ENCODE peak calls at places on chromosome 19, in five cellular contexts. One of them, this sample, is unnamed.

GRCh38 chr19:33177417-33177976 is 16.6 kb upstream of the LRP3 start:
- DNase-seq in AG04450: no peak
- DNase-seq in activated T-helper 1 cell treated with anti-CD3 and anti-CD28 coated beads, Interleukin-2, amount 50 U/mL, for 16 hours: no peak
- DNase-seq in occipital lobe: no peak
- DNase-seq in NCI-H1092: peak; percentile 77
- DNase-seq in this sample: no peak

GRCh38 chr19:13100031-13100588 is 2.5 kb downstream of the LYL1 start:
- DNase-seq in AG04450: no peak
- DNase-seq in activated T-helper 1 cell treated with anti-CD3 and anti-CD28 coated beads, Interleukin-2, amount 50 U/mL, for 16 hours: peak; percentile 48
- DNase-seq in occipital lobe: no peak
- DNase-seq in NCI-H1092: no peak
- DNase-seq in this sample: no peak

GRCh38 chr19:34578173-34578572 is 96.6 kb downstream of the WTIP start:
- DNase-seq in AG04450: no peak
- DNase-seq in activated T-helper 1 cell treated with anti-CD3 and anti-CD28 coated beads, Interleukin-2, amount 50 U/mL, for 16 hours: no peak
- DNase-seq in occipital lobe: no peak
- DNase-seq in NCI-H1092: no peak
- DNase-seq in this sample: no peak

GRCh38 chr19:47378246-47378645 is 29.1 kb downstream of the DHX34 start:
- DNase-seq in AG04450: no peak
- DNase-seq in activated T-helper 1 cell treated with anti-CD3 and anti-CD28 coated beads, Interleukin-2, amount 50 U/mL, for 16 hours: no peak
- DNase-seq in occipital lobe: no peak
- DNase-seq in NCI-H1092: no peak
- DNase-seq in this sample: no peak

GRCh38 chr19:3669616-3670257 is 30.5 kb downstream of the PIP5K1C start:
- DNase-seq in AG04450: no peak
- DNase-seq in activated T-helper 1 cell treated with anti-CD3 and anti-CD28 coated beads, Interleukin-2, amount 50 U/mL, for 16 hours: no peak
- DNase-seq in occipital lobe: no peak
- DNase-seq in NCI-H1092: no peak
- DNase-seq in this sample: no peak

GRCh38 chr19:6644796-6645195 is 25.2 kb downstream of the TNFSF14 start:
- DNase-seq in AG04450: no peak
- DNase-seq in activated T-helper 1 cell treated with anti-CD3 and anti-CD28 coated beads, Interleukin-2, amount 50 U/mL, for 16 hours: no peak
- DNase-seq in occipital lobe: no peak
- DNase-seq in NCI-H1092: no peak
- DNase-seq in this sample: no peak

GRCh38 chr19:32351807-32352630 is 6.6 kb downstream of the ZNF507 start:
- DNase-seq in AG04450: no peak
- DNase-seq in activated T-helper 1 cell treated with anti-CD3 and anti-CD28 coated beads, Interleukin-2, amount 50 U/mL, for 16 hours: no peak
- DNase-seq in occipital lobe: no peak
- DNase-seq in NCI-H1092: no peak
- DNase-seq in this sample: no peak

GRCh38 chr19:35213678-35214632 is 14.6 kb downstream of the FAM187B start:
- DNase-seq in AG04450: no peak
- DNase-seq in activated T-helper 1 cell treated with anti-CD3 and anti-CD28 coated beads, Interleukin-2, amount 50 U/mL, for 16 hours: peak; percentile 62
- DNase-seq in occipital lobe: no peak
- DNase-seq in NCI-H1092: peak; percentile 58
- DNase-seq in this sample: peak; percentile 88

GRCh38 chr19:15305582-15306334 is 26.6 kb downstream of the BRD4 start:
- DNase-seq in AG04450: no peak
- DNase-seq in activated T-helper 1 cell treated with anti-CD3 and anti-CD28 coated beads, Interleukin-2, amount 50 U/mL, for 16 hours: no peak
- DNase-seq in occipital lobe: no peak
- DNase-seq in NCI-H1092: no peak
- DNase-seq in this sample: no peak

GRCh38 chr19:50025794-50026549 is at the start of gene ZNF473:
- DNase-seq in AG04450: peak; percentile 89
- DNase-seq in activated T-helper 1 cell treated with anti-CD3 and anti-CD28 coated beads, Interleukin-2, amount 50 U/mL, for 16 hours: peak; percentile 85
- DNase-seq in occipital lobe: peak; percentile 90
- DNase-seq in NCI-H1092: peak; percentile 94
- DNase-seq in this sample: peak; percentile 92

GRCh38 chr19:38417544-38418506 is 8.2 kb downstream of the RASGRP4 start:
- DNase-seq in AG04450: no peak
- DNase-seq in activated T-helper 1 cell treated with anti-CD3 and anti-CD28 coated beads, Interleukin-2, amount 50 U/mL, for 16 hours: peak; percentile 30
- DNase-seq in occipital lobe: no peak
- DNase-seq in NCI-H1092: no peak
- DNase-seq in this sample: peak; percentile 48

GRCh38 chr19:4581381-4582111 is 22.1 kb upstream of the SEMA6B start:
- DNase-seq in AG04450: no peak
- DNase-seq in activated T-helper 1 cell treated with anti-CD3 and anti-CD28 coated beads, Interleukin-2, amount 50 U/mL, for 16 hours: no peak
- DNase-seq in occipital lobe: peak; percentile 33
- DNase-seq in NCI-H1092: no peak
- DNase-seq in this sample: no peak

GRCh38 chr19:52196256-52196967 is 6.6 kb downstream of the PPP2R1A start:
- DNase-seq in AG04450: no peak
- DNase-seq in activated T-helper 1 cell treated with anti-CD3 and anti-CD28 coated beads, Interleukin-2, amount 50 U/mL, for 16 hours: no peak
- DNase-seq in occipital lobe: no peak
- DNase-seq in NCI-H1092: no peak
- DNase-seq in this sample: no peak

GRCh38 chr19:29842471-29843179 is 30.8 kb downstream of the CCNE1 start:
- DNase-seq in AG04450: no peak
- DNase-seq in activated T-helper 1 cell treated with anti-CD3 and anti-CD28 coated beads, Interleukin-2, amount 50 U/mL, for 16 hours: no peak
- DNase-seq in occipital lobe: no peak
- DNase-seq in NCI-H1092: no peak
- DNase-seq in this sample: no peak

GRCh38 chr19:34131100-34131499 is 41.2 kb upstream of the LSM14A start:
- DNase-seq in AG04450: no peak
- DNase-seq in activated T-helper 1 cell treated with anti-CD3 and anti-CD28 coated beads, Interleukin-2, amount 50 U/mL, for 16 hours: no peak
- DNase-seq in occipital lobe: no peak
- DNase-seq in NCI-H1092: no peak
- DNase-seq in this sample: no peak

GRCh38 chr19:50569023-50569697 is 925 bp upstream of the LRRC4B start:
- DNase-seq in AG04450: no peak
- DNase-seq in activated T-helper 1 cell treated with anti-CD3 and anti-CD28 coated beads, Interleukin-2, amount 50 U/mL, for 16 hours: no peak
- DNase-seq in occipital lobe: no peak
- DNase-seq in NCI-H1092: no peak
- DNase-seq in this sample: no peak

GRCh38 chr19:8423821-8424223 is 10.7 kb downstream of the MARCHF2 start:
- DNase-seq in AG04450: peak; percentile 85
- DNase-seq in activated T-helper 1 cell treated with anti-CD3 and anti-CD28 coated beads, Interleukin-2, amount 50 U/mL, for 16 hours: no peak
- DNase-seq in occipital lobe: peak; percentile 11
- DNase-seq in NCI-H1092: no peak
- DNase-seq in this sample: peak; percentile 91

GRCh38 chr19:45632468-45633196 is 6.6 kb downstream of the EML2 start:
- DNase-seq in AG04450: peak; percentile 75
- DNase-seq in activated T-helper 1 cell treated with anti-CD3 and anti-CD28 coated beads, Interleukin-2, amount 50 U/mL, for 16 hours: peak; percentile 19
- DNase-seq in occipital lobe: no peak
- DNase-seq in NCI-H1092: no peak
- DNase-seq in this sample: peak; percentile 90

GRCh38 chr19:9916719-9917118 is 19.6 kb downstream of the OLFM2 start:
- DNase-seq in AG04450: no peak
- DNase-seq in activated T-helper 1 cell treated with anti-CD3 and anti-CD28 coated beads, Interleukin-2, amount 50 U/mL, for 16 hours: no peak
- DNase-seq in occipital lobe: no peak
- DNase-seq in NCI-H1092: no peak
- DNase-seq in this sample: no peak

GRCh38 chr19:17957887-17958286 is 9.0 kb upstream of the KCNN1 start:
- DNase-seq in AG04450: no peak
- DNase-seq in activated T-helper 1 cell treated with anti-CD3 and anti-CD28 coated beads, Interleukin-2, amount 50 U/mL, for 16 hours: no peak
- DNase-seq in occipital lobe: no peak
- DNase-seq in NCI-H1092: no peak
- DNase-seq in this sample: no peak

GRCh38 chr19:44566984-44567383 is 37.5 kb upstream of the CEACAM20 start:
- DNase-seq in AG04450: no peak
- DNase-seq in activated T-helper 1 cell treated with anti-CD3 and anti-CD28 coated beads, Interleukin-2, amount 50 U/mL, for 16 hours: no peak
- DNase-seq in occipital lobe: no peak
- DNase-seq in NCI-H1092: no peak
- DNase-seq in this sample: peak; percentile 89

GRCh38 chr19:46579286-46579944 is 21.7 kb upstream of the CALM3 start:
- DNase-seq in AG04450: no peak
- DNase-seq in activated T-helper 1 cell treated with anti-CD3 and anti-CD28 coated beads, Interleukin-2, amount 50 U/mL, for 16 hours: peak; percentile 31
- DNase-seq in occipital lobe: no peak
- DNase-seq in NCI-H1092: no peak
- DNase-seq in this sample: no peak

GRCh38 chr19:39444598-39445257 is 654 bp upstream of the SUPT5H start:
- DNase-seq in AG04450: no peak
- DNase-seq in activated T-helper 1 cell treated with anti-CD3 and anti-CD28 coated beads, Interleukin-2, amount 50 U/mL, for 16 hours: no peak
- DNase-seq in occipital lobe: no peak
- DNase-seq in NCI-H1092: no peak
- DNase-seq in this sample: no peak

GRCh38 chr19:39631626-39632025 is 24.1 kb upstream of the LGALS16 start:
- DNase-seq in AG04450: no peak
- DNase-seq in activated T-helper 1 cell treated with anti-CD3 and anti-CD28 coated beads, Interleukin-2, amount 50 U/mL, for 16 hours: no peak
- DNase-seq in occipital lobe: no peak
- DNase-seq in NCI-H1092: no peak
- DNase-seq in this sample: no peak

GRCh38 chr19:686589-687297 is 8.5 kb downstream of the PRSS57 start:
- DNase-seq in AG04450: no peak
- DNase-seq in activated T-helper 1 cell treated with anti-CD3 and anti-CD28 coated beads, Interleukin-2, amount 50 U/mL, for 16 hours: no peak
- DNase-seq in occipital lobe: no peak
- DNase-seq in NCI-H1092: no peak
- DNase-seq in this sample: no peak

GRCh38 chr19:7595466-7596133 is at the start of gene CAMSAP3:
- DNase-seq in AG04450: no peak
- DNase-seq in activated T-helper 1 cell treated with anti-CD3 and anti-CD28 coated beads, Interleukin-2, amount 50 U/mL, for 16 hours: peak; percentile 19
- DNase-seq in occipital lobe: no peak
- DNase-seq in NCI-H1092: peak; percentile 56
- DNase-seq in this sample: no peak

GRCh38 chr19:737591-738093 is 13.3 kb upstream of the MISP start:
- DNase-seq in AG04450: no peak
- DNase-seq in activated T-helper 1 cell treated with anti-CD3 and anti-CD28 coated beads, Interleukin-2, amount 50 U/mL, for 16 hours: peak; percentile 27
- DNase-seq in occipital lobe: no peak
- DNase-seq in NCI-H1092: no peak
- DNase-seq in this sample: peak; percentile 51

GRCh38 chr19:1082165-1082927 is 12.8 kb downstream of the POLR2E start:
- DNase-seq in AG04450: no peak
- DNase-seq in activated T-helper 1 cell treated with anti-CD3 and anti-CD28 coated beads, Interleukin-2, amount 50 U/mL, for 16 hours: peak; percentile 67
- DNase-seq in occipital lobe: no peak
- DNase-seq in NCI-H1092: no peak
- DNase-seq in this sample: no peak

GRCh38 chr19:55372316-55373081 is 2.2 kb upstream of the IL11 start:
- DNase-seq in AG04450: no peak
- DNase-seq in activated T-helper 1 cell treated with anti-CD3 and anti-CD28 coated beads, Interleukin-2, amount 50 U/mL, for 16 hours: no peak
- DNase-seq in occipital lobe: no peak
- DNase-seq in NCI-H1092: no peak
- DNase-seq in this sample: peak; percentile 64

GRCh38 chr19:48807590-48808308 is 3.1 kb downstream of the BCAT2 start:
- DNase-seq in AG04450: no peak
- DNase-seq in activated T-helper 1 cell treated with anti-CD3 and anti-CD28 coated beads, Interleukin-2, amount 50 U/mL, for 16 hours: no peak
- DNase-seq in occipital lobe: no peak
- DNase-seq in NCI-H1092: no peak
- DNase-seq in this sample: no peak

This sample was measured in PC-9.